ENCODE peak calls at places on chromosome 17, in ten cellular contexts. W is heart right ventricle; A is right cardiac atrium; S is foreskin fibroblast; M is body of pancreas; X is NCI-H1092; Z is uterus; H is DMS53; U is GM13976; J is stimulated activated CD8-positive, alpha-beta memory T cell treated with anti-CD3 and anti-CD28 coated beads, Interleukin-15, amount 100 ng/mL, for 4 hours. L is an unnamed sample.

GRCh38 chr17:70869402-70870085 is 700.2 kb downstream of the KCNJ2 start:
- DNase-seq in W (no peak), U (no peak), X (no peak), A (no peak), Z (no peak), J (no peak), H (no peak), M (no peak), S (no peak), L (no peak)

GRCh38 chr17:57601328-57601727 is 143.8 kb downstream of the CCDC182 start:
- DNase-seq in X (no peak), U (no peak), A (peak), H (no peak), W (no peak), S (no peak), M (no peak), J (no peak), Z (no peak), L (no peak)

GRCh38 chr17:8015957-8016631 is 13.7 kb downstream of the GUCY2D start:
- DNase-seq in A (peak), Z (no peak), S (no peak), W (no peak), H (peak), M (peak), X (no peak), J (no peak), U (no peak), L (no peak)

GRCh38 chr17:28426081-28426519 is 20.1 kb upstream of the SLC46A1 start:
- DNase-seq in M (peak), H (peak), X (no peak), S (no peak), Z (no peak), U (no peak), J (no peak), A (no peak), W (no peak), L (no peak)

GRCh38 chr17:10757658-10758057 is 27.8 kb upstream of the TMEM220 start:
- DNase-seq in J (no peak), A (no peak), X (no peak), W (no peak), M (no peak), U (no peak), H (no peak), S (no peak), Z (no peak), L (no peak)

GRCh38 chr17:58991718-58992331 is 114.9 kb downstream of the TRIM37 start:
- DNase-seq in X (no peak), Z (no peak), S (peak), H (peak), A (no peak), W (no peak), M (no peak), J (no peak), U (peak), L (no peak)

GRCh38 chr17:27239046-27239445 is 54.9 kb upstream of the WSB1 start:
- DNase-seq in W (no peak), X (no peak), S (no peak), J (no peak), U (peak), H (no peak), M (no peak), A (no peak), Z (no peak), L (no peak)

GRCh38 chr17:82200743-82201497 is 11.7 kb downstream of the CCDC57 start:
- DNase-seq in M (no peak), U (no peak), H (peak), A (no peak), X (no peak), S (no peak), Z (no peak), W (no peak), J (peak), L (no peak)

GRCh38 chr17:59427425-59427921 is 96.0 kb downstream of the YPEL2 start:
- DNase-seq in A (no peak), H (no peak), M (no peak), Z (no peak), J (no peak), X (no peak), U (peak), W (no peak), S (peak), L (peak)

GRCh38 chr17:71085238-71086033 is 916.1 kb downstream of the KCNJ2 start:
- DNase-seq in S (peak), X (no peak), M (peak), J (no peak), H (peak), A (no peak), Z (no peak), U (no peak), W (no peak), L (no peak)

GRCh38 chr17:79335456-79335855 is 260.8 kb downstream of the ENGASE start:
- DNase-seq in U (no peak), S (no peak), A (no peak), X (no peak), J (no peak), Z (no peak), H (no peak), M (no peak), W (no peak), L (no peak)

GRCh38 chr17:3660311-3660891 is 8.0 kb downstream of the TAX1BP3 start:
- DNase-seq in S (no peak), H (no peak), J (no peak), A (peak), W (peak), Z (peak), X (no peak), M (no peak), U (no peak), L (no peak)

GRCh38 chr17:55437165-55437605 is 15.6 kb upstream of the MMD start:
- DNase-seq in X (no peak), Z (no peak), M (no peak), S (peak), W (no peak), H (no peak), U (peak), A (peak), J (no peak), L (no peak)

L was measured in heart left ventricle.